ENCODE peak calls at places on chromosomes 16 and 17, in ten cellular contexts. O is heart left ventricle, G is cardiac muscle cell, D is cardiac fibroblast, Y is transverse colon, V is tibial artery, T is choroid plexus epithelial cell, N is IMR-90, F is A549, K is WTC11. B is an unnamed sample.

GRCh38 chr17:61970030-61970429 is 42.2 kb upstream of the INTS2 start:
- DNase-seq in G (peak; percentile 15), Y (no peak), D (no peak), V (no peak), N (no peak), O (no peak), F (no peak), T (no peak), K (no peak), B (no peak)

GRCh38 chr17:1732241-1733046 is 7.9 kb downstream of the WDR81 start:
- DNase-seq in F (no peak), D (no peak), G (no peak), V (peak; percentile 60), T (no peak), O (peak; percentile 26), Y (no peak), N (no peak), K (no peak), B (no peak)

GRCh38 chr16:79008036-79008868 is 592.3 kb downstream of the MAF start:
- DNase-seq in O (no peak), D (no peak), V (no peak), T (no peak), N (no peak), F (no peak), K (no peak), Y (no peak), G (no peak), B (no peak)

GRCh38 chr17:32496348-32497078 is 9.7 kb downstream of the CDK5R1 start:
- DNase-seq in T (peak; percentile 67), G (peak; percentile 31), F (no peak), K (no peak), N (peak; percentile 68), O (peak; percentile 46), V (peak; percentile 84), Y (no peak), D (peak; percentile 20), B (no peak)

GRCh38 chr17:57032343-57032742 is 52.7 kb upstream of the AKAP1 start:
- DNase-seq in K (no peak), T (peak; percentile 12), Y (peak; percentile 70), F (no peak), V (peak; percentile 80), N (no peak), D (no peak), G (no peak), O (peak; percentile 68), B (no peak)

GRCh38 chr17:18038149-18038850 is 668 bp downstream of the ATPAF2 start:
- DNase-seq in D (no peak), N (peak; percentile 16), V (no peak), F (no peak), O (no peak), Y (no peak), T (no peak), K (no peak), G (no peak), B (no peak)

GRCh38 chr16:58034128-58034685 is 8.7 kb downstream of the MMP15 start:
- DNase-seq in T (no peak), D (no peak), Y (no peak), N (no peak), O (no peak), V (no peak), F (no peak), G (no peak), K (no peak), B (no peak)

GRCh38 chr17:75238020-75238580 is 23.3 kb downstream of the GGA3 start:
- DNase-seq in G (no peak), K (no peak), O (no peak), T (no peak), Y (no peak), N (no peak), F (no peak), V (no peak), D (no peak), B (no peak)

GRCh38 chr16:30914849-30915248 is 8.5 kb upstream of the FBXL19 start:
- DNase-seq in K (no peak), O (no peak), N (no peak), V (no peak), Y (no peak), T (no peak), D (no peak), F (no peak), G (no peak), B (no peak)

GRCh38 chr16:8946544-8946943 is 17.2 kb downstream of the USP7 start:
- DNase-seq in O (no peak), N (no peak), G (no peak), K (no peak), Y (peak; percentile 63), F (no peak), V (no peak), D (no peak), T (no peak), B (no peak)

GRCh38 chr16:1731603-1732002 is 25.6 kb downstream of the MAPK8IP3 start:
- DNase-seq in N (no peak), F (no peak), T (no peak), G (no peak), D (no peak), K (no peak), O (no peak), V (no peak), Y (no peak), B (no peak)

GRCh38 chr17:20999044-20999573 is 43.7 kb downstream of the USP22 start:
- DNase-seq in N (no peak), Y (no peak), V (peak; percentile 77), K (no peak), F (no peak), D (peak; percentile 38), T (peak; percentile 56), O (peak; percentile 66), G (peak; percentile 56), B (no peak)

GRCh38 chr16:30902070-30902972 is 5.9 kb downstream of the CTF1 start:
- DNase-seq in T (peak; percentile 62), Y (peak; percentile 74), G (peak; percentile 79), V (peak; percentile 80), F (peak; percentile 77), O (peak; percentile 85), D (peak; percentile 73), K (peak; percentile 61), N (peak; percentile 63), B (peak; percentile 72)

DNA sequence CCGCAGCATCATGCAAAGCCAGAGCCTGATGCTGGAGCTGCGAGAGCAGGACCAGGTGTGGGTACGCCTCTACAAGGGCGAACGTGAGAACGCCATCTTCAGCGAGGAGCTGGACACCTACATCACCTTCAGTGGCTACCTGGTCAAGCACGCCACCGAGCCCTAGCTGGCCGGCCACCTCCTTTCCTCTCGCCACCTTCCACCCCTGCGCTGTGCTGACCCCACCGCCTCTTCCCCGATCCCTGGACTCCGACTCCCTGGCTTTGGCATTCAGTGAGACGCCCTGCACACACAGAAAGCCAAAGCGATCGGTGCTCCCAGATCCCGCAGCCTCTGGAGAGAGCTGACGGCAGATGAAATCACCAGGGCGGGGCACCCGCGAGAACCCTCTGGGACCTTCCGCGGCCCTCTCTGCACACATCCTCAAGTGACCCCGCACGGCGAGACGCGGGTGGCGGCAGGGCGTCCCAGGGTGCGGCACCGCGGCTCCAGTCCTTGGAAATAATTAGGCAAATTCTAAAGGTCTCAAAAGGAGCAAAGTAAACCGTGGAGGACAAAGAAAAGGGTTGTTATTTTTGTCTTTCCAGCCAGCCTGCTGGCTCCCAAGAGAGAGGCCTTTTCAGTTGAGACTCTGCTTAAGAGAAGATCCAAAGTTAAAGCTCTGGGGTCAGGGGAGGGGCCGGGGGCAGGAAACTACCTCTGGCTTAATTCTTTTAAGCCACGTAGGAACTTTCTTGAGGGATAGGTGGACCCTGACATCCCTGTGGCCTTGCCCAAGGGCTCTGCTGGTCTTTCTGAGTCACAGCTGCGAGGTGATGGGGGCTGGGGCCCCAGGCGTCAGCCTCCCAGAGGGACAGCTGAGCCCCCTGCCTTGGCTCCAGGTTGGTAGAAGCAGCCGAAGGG is 24.2 kb downstream of the C1QTNF1 start:
- DNase-seq in O (peak; percentile 62), N (no peak), V (no peak), G (no peak), Y (no peak), K (no peak), T (no peak), F (no peak), D (no peak), B (no peak)
- TF ChIP-seq CTCF in O (no peak), N (no peak), V (no peak), G (no peak), Y (no peak), K (no peak), T (no peak), F (no peak), D (no peak), B (no peak)

DNA sequence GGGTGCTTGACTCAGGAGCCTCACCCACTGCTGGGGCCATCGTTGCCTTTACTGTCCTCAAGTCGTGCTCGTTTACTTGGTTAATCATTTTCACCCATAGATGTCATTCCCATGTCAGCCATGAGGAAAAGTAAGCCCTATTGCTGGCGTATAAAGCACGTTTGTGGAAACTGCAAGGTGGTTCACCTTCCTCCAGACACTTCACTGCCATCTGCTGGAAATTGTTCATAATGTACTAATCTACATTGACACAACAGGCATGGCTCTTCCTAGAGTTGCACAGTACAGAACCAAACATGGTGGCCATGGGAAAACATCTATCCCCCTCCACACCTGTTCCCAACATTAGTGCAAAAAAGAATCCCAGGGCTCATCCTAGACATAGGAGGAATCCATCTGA is 116.6 kb downstream of the ZNF18 start:
- DNase-seq in N (no peak), D (no peak), F (peak; percentile 71), K (no peak), G (peak; percentile 2), T (peak; percentile 3), Y (peak; percentile 14), O (no peak), V (no peak), B (no peak)
- TF ChIP-seq CTCF in N (no peak), D (no peak), F (peak; percentile 34), K (no peak), G (no peak), T (no peak), Y (peak; percentile 69), O (peak; percentile 23), V (no peak), B (peak; percentile 56)

GRCh38 chr17:35242158-35242804 is 591 bp upstream of the SLFN5 start:
- DNase-seq in O (peak; percentile 54), G (peak; percentile 40), D (peak; percentile 40), Y (peak; percentile 85), F (peak; percentile 69), K (peak; percentile 83), V (peak; percentile 76), T (peak; percentile 47), N (peak; percentile 32), B (no peak)
- TF ChIP-seq CTCF in O (peak; percentile 20), G (peak; percentile 7), D (peak; percentile 33), Y (peak; percentile 60), F (no peak), K (no peak), V (peak; percentile 30), T (peak; percentile 33), N (no peak), B (peak; percentile 59)

DNA sequence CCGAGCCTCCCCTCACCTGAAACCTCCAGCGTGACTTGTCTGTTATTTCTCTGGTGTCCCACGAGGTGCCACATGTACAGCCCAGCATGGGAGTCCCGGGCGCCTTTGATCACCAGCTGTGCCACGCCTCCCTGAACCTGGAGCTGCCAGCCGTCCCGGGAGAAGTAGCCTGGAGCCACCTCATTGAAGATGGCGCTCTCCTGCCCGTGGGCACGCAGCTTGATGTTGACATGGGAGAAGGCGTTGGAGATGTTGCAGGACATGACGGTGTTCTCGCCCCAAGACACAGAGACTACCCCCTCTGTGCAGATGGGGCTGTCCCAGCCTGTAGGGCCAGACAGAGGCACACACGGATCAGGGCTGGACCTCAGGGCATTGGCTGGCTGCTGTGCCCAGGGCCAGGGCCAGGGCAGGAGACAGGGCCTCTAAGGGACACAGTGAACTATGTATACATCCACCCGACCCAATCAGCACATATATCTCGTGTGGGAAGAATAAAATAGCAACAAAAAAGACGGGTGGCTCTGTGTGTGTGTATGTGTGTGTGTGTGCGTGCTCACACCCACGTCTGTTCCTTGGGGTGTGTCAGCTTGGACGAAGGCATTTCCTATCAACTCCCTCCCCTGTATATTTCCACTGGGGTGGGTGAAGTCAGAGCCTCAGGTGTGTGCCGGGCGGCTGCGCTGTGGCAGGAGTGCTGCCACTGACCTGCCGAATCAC is 7.3 kb upstream of the CD7 start:
- DNase-seq in V (no peak), F (no peak), N (no peak), T (no peak), K (no peak), Y (peak; percentile 60), O (no peak), G (no peak), D (no peak), B (no peak)
- TF ChIP-seq CTCF in V (no peak), F (no peak), N (no peak), T (no peak), K (no peak), Y (no peak), O (no peak), G (no peak), D (no peak), B (no peak)